ENCODE peak calls at places on chromosomes 5 and 9, in six cellular contexts. V is neural progenitor cell; X is RWPE1; Q is tibial artery; C is A549; K is CD8-positive, alpha-beta T cell. N is an unnamed sample.

GRCh38 chr5:110968246-110969005 is 103.1 kb upstream of the TSLP start:
- DNase-seq in K (no peak), C (peak), X (peak), V (no peak), Q (no peak), N (no peak)

GRCh38 chr5:167665841-167666375 is 625.5 kb upstream of the WWC1 start:
- DNase-seq in V (peak), Q (no peak), C (no peak), X (no peak), K (no peak), N (no peak)

GRCh38 chr9:80951675-80952074 is 737.7 kb downstream of the TLE1 start:
- DNase-seq in V (no peak), X (peak), Q (no peak), C (no peak), K (no peak), N (no peak)

GRCh38 chr5:121628783-121629182 is 222.9 kb upstream of the FTMT start:
- DNase-seq in Q (no peak), K (no peak), X (no peak), C (peak), V (no peak), N (no peak)

GRCh38 chr9:92711146-92711545 is 41.2 kb upstream of the IPPK start:
- DNase-seq in X (no peak), C (no peak), Q (no peak), V (no peak), K (no peak), N (no peak)

GRCh38 chr5:38265546-38266179 is 7.3 kb downstream of the EGFLAM start:
- DNase-seq in V (peak), X (peak), Q (no peak), K (peak), C (peak), N (peak)

GRCh38 chr5:24401767-24402166 is 243.0 kb downstream of the CDH10 start:
- DNase-seq in C (peak), X (peak), K (no peak), V (no peak), Q (no peak), N (no peak)

GRCh38 chr9:1647776-1648175 is 367.4 kb upstream of the SMARCA2 start:
- DNase-seq in X (peak), V (no peak), K (no peak), Q (no peak), C (peak), N (no peak)

GRCh38 chr5:175685701-175686350 is 28.0 kb downstream of the HRH2 start:
- DNase-seq in X (no peak), C (no peak), K (no peak), Q (no peak), V (no peak), N (no peak)

GRCh38 chr9:38306899-38307298 is 85.6 kb upstream of the ALDH1B1 start:
- DNase-seq in K (peak), V (no peak), Q (no peak), C (no peak), X (no peak), N (no peak)

GRCh38 chr5:173328896-173329369 is 719 bp upstream of the STC2 start:
- DNase-seq in Q (no peak), V (peak), C (peak), X (peak), K (no peak), N (peak)

GRCh38 chr5:9284781-9285307 is 261.0 kb downstream of the SEMA5A start:
- DNase-seq in Q (no peak), X (no peak), K (no peak), C (no peak), V (no peak), N (no peak)

GRCh38 chr9:131398204-131398603 is 4.3 kb downstream of the PRRC2B start:
- DNase-seq in K (peak), X (no peak), V (no peak), Q (no peak), C (no peak), N (peak)

GRCh38 chr5:26282190-26282589 is 756.2 kb downstream of the CDH9 start:
- DNase-seq in X (no peak), Q (no peak), K (no peak), C (no peak), V (no peak), N (no peak)

GRCh38 chr9:19049872-19050636 is 827 bp downstream of the RRAGA start:
- DNase-seq in V (peak), Q (no peak), C (no peak), X (no peak), K (no peak), N (peak)

GRCh38 chr9:13023498-13023897 is 248.7 kb downstream of the LURAP1L start:
- DNase-seq in V (no peak), C (peak), X (peak), Q (no peak), K (no peak), N (no peak)

GRCh38 chr5:172458956-172459355 is 4.6 kb upstream of the SH3PXD2B start:
- DNase-seq in V (no peak), K (no peak), C (no peak), X (no peak), Q (no peak), N (no peak)

GRCh38 chr5:140251527-140251973 is 51.4 kb downstream of the PFDN1 start:
- DNase-seq in K (peak), C (peak), V (no peak), X (peak), Q (no peak), N (peak)

GRCh38 chr5:117587111-117587510 is 1012.5 kb upstream of the SEMA6A start:
- DNase-seq in C (no peak), V (no peak), Q (no peak), K (no peak), X (no peak), N (no peak)

GRCh38 chr5:41924872-41925554 is at the start of gene FBXO4:
- DNase-seq in C (peak), K (peak), Q (peak), X (peak), V (peak), N (peak)

GRCh38 chr5:142686210-142686734 is 382 bp upstream of the FGF1 start:
- DNase-seq in Q (peak), X (peak), K (no peak), V (peak), C (peak), N (no peak)

GRCh38 chr5:142689081-142689480 is 3.2 kb upstream of the FGF1 start:
- DNase-seq in Q (no peak), V (no peak), K (no peak), X (no peak), C (no peak), N (no peak)

GRCh38 chr5:142685418-142686209 is at the start of gene FGF1:
- DNase-seq in C (no peak), K (no peak), V (no peak), Q (peak), X (peak), N (no peak)

GRCh38 chr5:142688278-142688677 is 2.4 kb upstream of the FGF1 start:
- DNase-seq in Q (no peak), X (no peak), K (no peak), C (no peak), V (no peak), N (no peak)

DNA sequence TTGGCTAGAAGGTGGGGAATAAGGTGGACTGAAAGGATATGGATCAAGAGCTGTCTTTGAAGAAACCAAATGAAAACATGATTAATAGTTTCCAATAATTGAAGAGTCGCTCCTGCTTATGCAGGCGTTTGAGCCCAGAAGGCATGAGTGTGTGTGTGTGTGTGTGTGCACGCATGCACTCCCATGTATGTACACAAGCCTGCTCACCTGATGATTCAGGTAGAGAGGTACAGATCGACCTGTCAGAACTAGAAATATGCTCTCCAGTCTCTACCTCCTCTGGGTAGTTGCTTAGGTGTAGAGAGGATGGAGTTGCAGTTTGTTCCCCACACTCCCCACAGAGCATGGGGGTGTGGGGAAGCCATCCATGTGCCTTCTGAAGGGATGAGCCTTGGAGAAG is 1.1 kb upstream of the FGF1 start:
- DNase-seq in Q (no peak), X (no peak), V (no peak), C (no peak), K (no peak), N (no peak)
- H3K27ac ChIP-seq in Q (peak), X (peak), V (no peak), C (no peak), K (no peak), N (no peak)

GRCh38 chr5:146222002-146222401 is 18.6 kb downstream of the RBM27 start:
- DNase-seq in X (no peak), K (no peak), Q (no peak), C (no peak), V (no peak), N (no peak)
- H3K27ac ChIP-seq in X (no peak), K (no peak), Q (no peak), C (no peak), V (no peak), N (no peak)

DNA sequence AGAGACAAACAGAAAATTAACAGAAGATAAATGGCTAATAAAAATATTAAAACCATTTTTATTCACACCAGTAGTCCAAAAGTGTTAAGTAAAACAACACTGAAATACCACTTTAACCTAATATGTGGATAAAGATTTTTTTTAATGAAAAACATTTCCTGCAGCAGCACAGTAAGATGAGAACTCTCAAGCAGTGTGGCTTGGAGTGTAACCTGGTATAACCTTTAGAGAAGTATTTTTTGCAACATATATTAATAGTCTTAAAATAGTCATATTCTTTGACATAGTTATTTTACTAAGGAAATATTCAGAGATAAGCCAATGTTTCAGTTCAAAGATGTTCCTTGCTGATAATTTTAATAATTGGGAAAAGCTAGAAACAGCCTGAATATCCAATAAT is 644.4 kb downstream of the PDE4D start:
- DNase-seq in K (no peak), Q (no peak), X (no peak), C (no peak), V (no peak), N (peak)
- H3K27ac ChIP-seq in K (no peak), Q (no peak), X (no peak), C (peak), V (no peak), N (no peak)

GRCh38 chr9:114591206-114591853 is 3.8 kb downstream of the ATP6V1G1 start:
- DNase-seq in V (no peak), Q (no peak), K (no peak), X (no peak), C (no peak), N (no peak)
- H3K27ac ChIP-seq in V (no peak), Q (peak), K (peak), X (peak), C (no peak), N (no peak)

DNA sequence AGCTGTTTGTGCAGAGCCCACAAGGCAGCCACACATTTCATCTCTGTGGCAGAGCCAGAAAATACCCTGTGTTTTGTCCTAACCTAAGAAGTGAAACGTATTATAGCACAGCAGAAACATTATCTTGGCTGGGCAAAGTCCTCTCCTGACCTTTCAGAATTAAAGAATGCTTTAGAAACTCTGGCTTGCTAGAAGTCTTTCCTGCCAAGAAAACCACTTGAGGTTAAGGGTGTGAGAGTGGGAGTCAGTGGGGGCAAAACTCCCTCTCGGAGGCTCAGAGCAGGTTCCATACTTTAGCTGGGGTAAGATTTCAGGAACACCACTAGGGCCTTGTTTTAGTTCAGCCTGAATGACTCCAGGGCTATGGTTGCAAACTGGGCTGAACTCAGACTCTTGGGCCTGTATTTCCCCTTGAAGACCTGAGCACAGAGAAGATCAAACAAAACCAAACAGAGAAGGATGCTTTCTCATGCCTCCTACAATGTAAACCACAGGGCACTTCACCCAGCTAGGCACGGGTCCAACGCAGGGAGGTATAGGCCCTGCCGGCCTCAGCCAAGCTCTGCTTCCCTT is 48.0 kb downstream of the ZNF366 start:
- DNase-seq in C (no peak), K (no peak), X (no peak), Q (no peak), V (no peak), N (peak)
- H3K27ac ChIP-seq in C (no peak), K (no peak), X (no peak), Q (peak), V (no peak), N (no peak)

GRCh38 chr5:181204561-181205401 is at the start of gene TRIM7:
- DNase-seq in C (peak), X (peak), V (peak), Q (peak), K (no peak), N (peak)
- H3K27ac ChIP-seq in C (peak), X (peak), V (no peak), Q (peak), K (no peak), N (no peak)

N was measured in endothelial cell of umbilical vein.